ENCODE peak calls at places on chromosomes 1 and 21, in seven cellular contexts. One of them, this sample, is unnamed.

GRCh38 chr1:1063945-1064831 is 9.9 kb downstream of the RNF223 start:
- DNase-seq in left ventricle myocardium inferior: peak; percentile 52
- DNase-seq in CD8-positive, alpha-beta memory T cell: peak; percentile 74
- DNase-seq in PC-9: peak; percentile 83
- DNase-seq in psoas muscle: peak; percentile 77
- DNase-seq in cardiac muscle cell: peak; percentile 71
- DNase-seq in heart right ventricle: peak; percentile 35
- DNase-seq in this sample: no peak

GRCh38 chr1:230210979-230211336 is 143.9 kb downstream of the GALNT2 start:
- DNase-seq in left ventricle myocardium inferior: peak; percentile 41
- DNase-seq in CD8-positive, alpha-beta memory T cell: no peak
- DNase-seq in PC-9: no peak
- DNase-seq in psoas muscle: no peak
- DNase-seq in cardiac muscle cell: no peak
- DNase-seq in heart right ventricle: no peak
- DNase-seq in this sample: no peak

GRCh38 chr1:26281971-26282693 is 2.2 kb downstream of the SH3BGRL3 start:
- DNase-seq in left ventricle myocardium inferior: peak; percentile 56
- DNase-seq in CD8-positive, alpha-beta memory T cell: no peak
- DNase-seq in PC-9: no peak
- DNase-seq in psoas muscle: no peak
- DNase-seq in cardiac muscle cell: peak; percentile 74
- DNase-seq in heart right ventricle: no peak
- DNase-seq in this sample: no peak

GRCh38 chr1:51264470-51264869 is 28.4 kb downstream of the RNF11 start:
- DNase-seq in left ventricle myocardium inferior: no peak
- DNase-seq in CD8-positive, alpha-beta memory T cell: no peak
- DNase-seq in PC-9: peak; percentile 49
- DNase-seq in psoas muscle: no peak
- DNase-seq in cardiac muscle cell: no peak
- DNase-seq in heart right ventricle: peak; percentile 14
- DNase-seq in this sample: no peak

GRCh38 chr1:205458777-205459566 is 3.1 kb upstream of the BLACAT1 start:
- DNase-seq in left ventricle myocardium inferior: no peak
- DNase-seq in CD8-positive, alpha-beta memory T cell: no peak
- DNase-seq in PC-9: no peak
- DNase-seq in psoas muscle: no peak
- DNase-seq in cardiac muscle cell: peak; percentile 85
- DNase-seq in heart right ventricle: no peak
- DNase-seq in this sample: no peak

GRCh38 chr1:60345621-60346020 is 272.1 kb upstream of the C1orf87 start:
- DNase-seq in left ventricle myocardium inferior: no peak
- DNase-seq in CD8-positive, alpha-beta memory T cell: no peak
- DNase-seq in PC-9: no peak
- DNase-seq in psoas muscle: no peak
- DNase-seq in cardiac muscle cell: no peak
- DNase-seq in heart right ventricle: no peak
- DNase-seq in this sample: no peak

GRCh38 chr1:237179511-237179910 is 137.5 kb downstream of the RYR2 start:
- DNase-seq in left ventricle myocardium inferior: no peak
- DNase-seq in CD8-positive, alpha-beta memory T cell: no peak
- DNase-seq in PC-9: no peak
- DNase-seq in psoas muscle: no peak
- DNase-seq in cardiac muscle cell: no peak
- DNase-seq in heart right ventricle: no peak
- DNase-seq in this sample: no peak

GRCh38 chr1:50796277-50796676 is 163.8 kb downstream of the FAF1 start:
- DNase-seq in left ventricle myocardium inferior: no peak
- DNase-seq in CD8-positive, alpha-beta memory T cell: no peak
- DNase-seq in PC-9: no peak
- DNase-seq in psoas muscle: no peak
- DNase-seq in cardiac muscle cell: no peak
- DNase-seq in heart right ventricle: no peak
- DNase-seq in this sample: no peak

GRCh38 chr1:71303617-71304041 is 222.8 kb upstream of the ZRANB2 start:
- DNase-seq in left ventricle myocardium inferior: no peak
- DNase-seq in CD8-positive, alpha-beta memory T cell: no peak
- DNase-seq in PC-9: no peak
- DNase-seq in psoas muscle: no peak
- DNase-seq in cardiac muscle cell: no peak
- DNase-seq in heart right ventricle: no peak
- DNase-seq in this sample: no peak

GRCh38 chr1:56197946-56198345 is 381.4 kb downstream of the PLPP3 start:
- DNase-seq in left ventricle myocardium inferior: no peak
- DNase-seq in CD8-positive, alpha-beta memory T cell: no peak
- DNase-seq in PC-9: no peak
- DNase-seq in psoas muscle: no peak
- DNase-seq in cardiac muscle cell: no peak
- DNase-seq in heart right ventricle: no peak
- DNase-seq in this sample: no peak
- H3K36me3 ChIP-seq in left ventricle myocardium inferior: no peaks in the 10 kb centered on the region
- H3K36me3 ChIP-seq in CD8-positive, alpha-beta memory T cell: no peaks in the 10 kb centered on the region
- H3K36me3 ChIP-seq in PC-9: no peaks in the 10 kb centered on the region
- H3K36me3 ChIP-seq in psoas muscle: no peaks in the 10 kb centered on the region
- H3K36me3 ChIP-seq in cardiac muscle cell: no peaks in the 10 kb centered on the region
- H3K36me3 ChIP-seq in heart right ventricle: no peaks in the 10 kb centered on the region
- H3K36me3 ChIP-seq in this sample: no peaks in the 10 kb centered on the region

GRCh38 chr1:107810552-107810951 is 154.4 kb downstream of the VAV3 start:
- DNase-seq in left ventricle myocardium inferior: no peak
- DNase-seq in CD8-positive, alpha-beta memory T cell: no peak
- DNase-seq in PC-9: no peak
- DNase-seq in psoas muscle: no peak
- DNase-seq in cardiac muscle cell: no peak
- DNase-seq in heart right ventricle: no peak
- DNase-seq in this sample: no peak
- H3K4me1 ChIP-seq in left ventricle myocardium inferior: no peaks in the 10 kb centered on the region
- H3K4me1 ChIP-seq in CD8-positive, alpha-beta memory T cell: peaks cover 3% of the 10 kb centered on the region
- H3K4me1 ChIP-seq in PC-9: no peaks in the 10 kb centered on the region
- H3K4me1 ChIP-seq in psoas muscle: no peaks in the 10 kb centered on the region
- H3K4me1 ChIP-seq in cardiac muscle cell: no peaks in the 10 kb centered on the region
- H3K4me1 ChIP-seq in heart right ventricle: peaks cover 6% of the 10 kb centered on the region
- H3K4me1 ChIP-seq in this sample: no peaks in the 10 kb centered on the region

GRCh38 chr21:20721151-20721550 is 277.1 kb upstream of the NCAM2 start:
- DNase-seq in left ventricle myocardium inferior: no peak
- DNase-seq in CD8-positive, alpha-beta memory T cell: no peak
- DNase-seq in PC-9: peak; percentile 36
- DNase-seq in psoas muscle: no peak
- DNase-seq in cardiac muscle cell: no peak
- DNase-seq in heart right ventricle: no peak
- DNase-seq in this sample: no peak

DNA sequence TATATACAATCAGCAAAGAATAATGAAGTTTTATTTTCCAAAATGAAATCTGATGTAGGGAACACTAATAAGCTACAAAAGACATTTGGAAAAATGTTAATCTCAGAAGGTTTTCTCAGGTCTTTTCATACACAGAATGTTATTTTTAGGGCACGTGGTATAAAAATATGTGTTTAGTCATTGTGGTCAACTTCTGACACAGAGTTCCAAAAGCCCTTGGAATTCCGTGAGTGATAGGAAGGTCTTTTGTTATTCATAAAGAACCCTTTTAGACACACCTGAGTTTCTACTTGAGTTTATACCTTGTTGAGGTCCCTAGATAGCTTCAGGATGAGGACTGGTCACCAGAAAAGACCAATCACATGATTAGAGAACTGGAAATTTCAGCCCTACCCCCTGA is 277.6 kb upstream of the NCAM2 start:
- DNase-seq in left ventricle myocardium inferior: no peak
- DNase-seq in CD8-positive, alpha-beta memory T cell: no peak
- DNase-seq in PC-9: peak; percentile 35
- DNase-seq in psoas muscle: no peak
- DNase-seq in cardiac muscle cell: no peak
- DNase-seq in heart right ventricle: no peak
- DNase-seq in this sample: no peak
- H3K27ac ChIP-seq in left ventricle myocardium inferior: no peak overlapping the region
- H3K27ac ChIP-seq in CD8-positive, alpha-beta memory T cell: no peak overlapping the region
- H3K27ac ChIP-seq in PC-9: peak overlapping the region; percentile 76
- H3K27ac ChIP-seq in psoas muscle: no peak overlapping the region
- H3K27ac ChIP-seq in cardiac muscle cell: no peak overlapping the region
- H3K27ac ChIP-seq in heart right ventricle: no peak overlapping the region
- H3K27ac ChIP-seq in this sample: no peak overlapping the region

DNA sequence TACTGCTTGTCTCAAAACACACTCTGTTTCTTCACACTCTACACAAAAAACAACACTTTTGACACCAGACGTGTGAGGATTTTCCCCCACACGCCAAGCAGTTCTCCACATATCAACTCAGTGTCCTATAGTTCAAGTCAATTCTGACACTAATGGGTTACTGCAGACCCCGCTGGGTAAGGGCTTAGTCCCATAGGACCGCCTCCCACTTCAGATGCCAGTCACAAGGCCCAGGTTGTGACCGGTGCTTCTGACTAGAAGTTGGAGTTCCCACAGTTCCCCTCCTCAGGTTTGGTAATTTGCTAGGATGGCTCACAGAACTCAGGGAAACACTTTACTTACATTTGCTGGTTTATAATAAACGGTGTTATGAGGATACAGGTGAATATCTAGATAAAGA is 19.9 kb downstream of the VPS13D start:
- DNase-seq in left ventricle myocardium inferior: no peak
- DNase-seq in CD8-positive, alpha-beta memory T cell: no peak
- DNase-seq in PC-9: no peak
- DNase-seq in psoas muscle: no peak
- DNase-seq in cardiac muscle cell: peak; percentile 49
- DNase-seq in heart right ventricle: no peak
- DNase-seq in this sample: no peak
- H3K36me3 ChIP-seq in left ventricle myocardium inferior: peaks cover 89% of the 10 kb centered on the region
- H3K36me3 ChIP-seq in CD8-positive, alpha-beta memory T cell: peaks cover 56% of the 10 kb centered on the region
- H3K36me3 ChIP-seq in PC-9: no peaks in the 10 kb centered on the region
- H3K36me3 ChIP-seq in psoas muscle: peaks cover 13% of the 10 kb centered on the region
- H3K36me3 ChIP-seq in cardiac muscle cell: peaks cover 13% of the 10 kb centered on the region
- H3K36me3 ChIP-seq in heart right ventricle: peaks cover 100% of the 10 kb centered on the region
- H3K36me3 ChIP-seq in this sample: peaks cover 5% of the 10 kb centered on the region

GRCh38 chr1:54107131-54107530 is 45.7 kb downstream of the CDCP2 start:
- DNase-seq in left ventricle myocardium inferior: no peak
- DNase-seq in CD8-positive, alpha-beta memory T cell: no peak
- DNase-seq in PC-9: no peak
- DNase-seq in psoas muscle: no peak
- DNase-seq in cardiac muscle cell: no peak
- DNase-seq in heart right ventricle: no peak
- DNase-seq in this sample: no peak
- H3K4me1 ChIP-seq in left ventricle myocardium inferior: no peaks in the 10 kb centered on the region
- H3K4me1 ChIP-seq in CD8-positive, alpha-beta memory T cell: no peaks in the 10 kb centered on the region
- H3K4me1 ChIP-seq in PC-9: no peaks in the 10 kb centered on the region
- H3K4me1 ChIP-seq in psoas muscle: no peaks in the 10 kb centered on the region
- H3K4me1 ChIP-seq in cardiac muscle cell: no peaks in the 10 kb centered on the region
- H3K4me1 ChIP-seq in heart right ventricle: no peaks in the 10 kb centered on the region
- H3K4me1 ChIP-seq in this sample: no peaks in the 10 kb centered on the region

DNA sequence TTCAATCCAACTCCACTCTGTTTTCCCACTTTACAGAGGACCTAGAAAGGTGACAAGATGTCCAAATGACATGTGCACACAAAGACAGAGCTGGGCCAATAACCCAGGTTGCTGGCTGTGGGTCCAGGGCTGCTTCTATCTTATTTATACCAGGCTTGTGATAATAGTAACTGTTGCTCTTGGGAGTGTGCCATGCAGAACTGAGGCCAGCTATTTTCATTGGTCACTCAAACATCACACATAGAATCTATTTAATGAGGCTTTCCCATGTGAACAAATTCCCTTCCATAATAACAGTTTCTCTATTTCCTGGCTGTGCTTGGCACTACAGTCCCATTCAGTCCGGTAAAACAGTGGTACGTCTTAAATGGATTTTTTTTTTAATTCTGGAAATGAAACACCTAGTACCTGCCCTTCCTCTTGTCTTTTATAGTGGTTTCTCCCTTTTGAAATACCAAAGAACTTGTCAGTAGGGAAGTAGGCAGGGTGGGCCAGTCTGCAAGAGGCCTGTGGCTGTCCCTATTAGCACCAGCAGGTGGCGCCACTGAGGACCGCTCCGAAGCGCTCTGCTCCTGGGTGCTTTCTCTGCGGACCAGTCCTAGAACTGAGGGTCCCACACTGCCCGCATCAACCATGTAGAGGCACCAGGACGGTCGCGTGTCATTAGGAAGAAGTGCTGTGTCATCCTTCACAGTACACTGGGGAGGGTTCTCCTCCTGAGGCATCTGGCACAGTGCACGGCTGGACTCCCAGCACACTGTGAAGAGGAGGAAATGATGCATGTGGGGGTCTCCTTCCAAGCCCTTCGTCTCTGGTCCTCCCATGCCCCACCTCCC is 52.1 kb downstream of the GPR161 start:
- DNase-seq in left ventricle myocardium inferior: peak; percentile 64
- DNase-seq in CD8-positive, alpha-beta memory T cell: peak; percentile 38
- DNase-seq in PC-9: no peak
- DNase-seq in psoas muscle: peak; percentile 82
- DNase-seq in cardiac muscle cell: peak; percentile 75
- DNase-seq in heart right ventricle: peak; percentile 39
- DNase-seq in this sample: peak; percentile 77
- H3K27ac ChIP-seq in left ventricle myocardium inferior: peak overlapping the region; percentile 78
- H3K27ac ChIP-seq in CD8-positive, alpha-beta memory T cell: no peak overlapping the region
- H3K27ac ChIP-seq in PC-9: no peak overlapping the region
- H3K27ac ChIP-seq in psoas muscle: no peak overlapping the region
- H3K27ac ChIP-seq in cardiac muscle cell: no peak overlapping the region
- H3K27ac ChIP-seq in heart right ventricle: peak overlapping the region; percentile 56
- H3K27ac ChIP-seq in this sample: peak overlapping the region; percentile 25

This sample was measured in aorta.